ENCODE peak calls at places on chromosome 10, in six cellular contexts. One of them, this sample, is unnamed.
A peak's percentile ranks its signal among the peaks of the same experiment; 100 is the strongest.

GRCh38 chr10:61841338-61841875 is 60.1 kb upstream of the ARID5B start:
- ATAC-seq in HCT116: no peak
- ATAC-seq in right lobe of liver: no peak
- ATAC-seq in natural killer cell: no peak
- ATAC-seq in CD8-positive, alpha-beta T cell: no peak
- ATAC-seq in activated CD8-positive, alpha-beta memory T cell treated with anti-CD3 and anti-CD28 coated beads, Interleukin-2, amount 10 ng/mL, durations not matched to agents 7 days and 5 days: no peak
- ATAC-seq in this sample: no peak

GRCh38 chr10:20771053-20771452 is 126.1 kb downstream of the NEBL start:
- ATAC-seq in HCT116: no peak
- ATAC-seq in right lobe of liver: no peak
- ATAC-seq in natural killer cell: no peak
- ATAC-seq in CD8-positive, alpha-beta T cell: no peak
- ATAC-seq in activated CD8-positive, alpha-beta memory T cell treated with anti-CD3 and anti-CD28 coated beads, Interleukin-2, amount 10 ng/mL, durations not matched to agents 7 days and 5 days: no peak
- ATAC-seq in this sample: no peak

GRCh38 chr10:18094793-18095192 is 45.4 kb upstream of the CACNB2 start:
- ATAC-seq in HCT116: no peak
- ATAC-seq in right lobe of liver: no peak
- ATAC-seq in natural killer cell: no peak
- ATAC-seq in CD8-positive, alpha-beta T cell: no peak
- ATAC-seq in activated CD8-positive, alpha-beta memory T cell treated with anti-CD3 and anti-CD28 coated beads, Interleukin-2, amount 10 ng/mL, durations not matched to agents 7 days and 5 days: no peak
- ATAC-seq in this sample: no peak

GRCh38 chr10:99976886-99977391 is 32.8 kb downstream of the DNMBP start:
- ATAC-seq in HCT116: peak; percentile 82
- ATAC-seq in right lobe of liver: no peak
- ATAC-seq in natural killer cell: no peak
- ATAC-seq in CD8-positive, alpha-beta T cell: no peak
- ATAC-seq in activated CD8-positive, alpha-beta memory T cell treated with anti-CD3 and anti-CD28 coated beads, Interleukin-2, amount 10 ng/mL, durations not matched to agents 7 days and 5 days: no peak
- ATAC-seq in this sample: no peak

GRCh38 chr10:24825551-24825950 is 101.9 kb upstream of the ARHGAP21 start:
- ATAC-seq in HCT116: no peak
- ATAC-seq in right lobe of liver: no peak
- ATAC-seq in natural killer cell: no peak
- ATAC-seq in CD8-positive, alpha-beta T cell: peak; percentile 26
- ATAC-seq in activated CD8-positive, alpha-beta memory T cell treated with anti-CD3 and anti-CD28 coated beads, Interleukin-2, amount 10 ng/mL, durations not matched to agents 7 days and 5 days: no peak
- ATAC-seq in this sample: peak; percentile 17

GRCh38 chr10:61850376-61850775 is 51.1 kb upstream of the ARID5B start:
- ATAC-seq in HCT116: no peak
- ATAC-seq in right lobe of liver: no peak
- ATAC-seq in natural killer cell: no peak
- ATAC-seq in CD8-positive, alpha-beta T cell: no peak
- ATAC-seq in activated CD8-positive, alpha-beta memory T cell treated with anti-CD3 and anti-CD28 coated beads, Interleukin-2, amount 10 ng/mL, durations not matched to agents 7 days and 5 days: no peak
- ATAC-seq in this sample: no peak

GRCh38 chr10:7817984-7818294 is 366 bp upstream of the TAF3 start:
- ATAC-seq in HCT116: peak; percentile 42
- ATAC-seq in right lobe of liver: peak; percentile 21
- ATAC-seq in natural killer cell: no peak
- ATAC-seq in CD8-positive, alpha-beta T cell: peak; percentile 33
- ATAC-seq in activated CD8-positive, alpha-beta memory T cell treated with anti-CD3 and anti-CD28 coated beads, Interleukin-2, amount 10 ng/mL, durations not matched to agents 7 days and 5 days: no peak
- ATAC-seq in this sample: no peak

GRCh38 chr10:30812018-30812851 is 182.7 kb upstream of the LYZL2 start:
- ATAC-seq in HCT116: no peak
- ATAC-seq in right lobe of liver: peak; percentile 61
- ATAC-seq in natural killer cell: no peak
- ATAC-seq in CD8-positive, alpha-beta T cell: peak; percentile 52
- ATAC-seq in activated CD8-positive, alpha-beta memory T cell treated with anti-CD3 and anti-CD28 coated beads, Interleukin-2, amount 10 ng/mL, durations not matched to agents 7 days and 5 days: no peak
- ATAC-seq in this sample: peak; percentile 52

GRCh38 chr10:102775973-102776669 is 32.4 kb downstream of the WBP1L start:
- ATAC-seq in HCT116: no peak
- ATAC-seq in right lobe of liver: peak; percentile 65
- ATAC-seq in natural killer cell: peak; percentile 49
- ATAC-seq in CD8-positive, alpha-beta T cell: peak; percentile 81
- ATAC-seq in activated CD8-positive, alpha-beta memory T cell treated with anti-CD3 and anti-CD28 coated beads, Interleukin-2, amount 10 ng/mL, durations not matched to agents 7 days and 5 days: peak; percentile 9
- ATAC-seq in this sample: no peak

GRCh38 chr10:16770646-16771045 is 46.6 kb downstream of the RSU1 start:
- ATAC-seq in HCT116: no peak
- ATAC-seq in right lobe of liver: no peak
- ATAC-seq in natural killer cell: no peak
- ATAC-seq in CD8-positive, alpha-beta T cell: no peak
- ATAC-seq in activated CD8-positive, alpha-beta memory T cell treated with anti-CD3 and anti-CD28 coated beads, Interleukin-2, amount 10 ng/mL, durations not matched to agents 7 days and 5 days: no peak
- ATAC-seq in this sample: peak; percentile 87

GRCh38 chr10:47165168-47165710 is 134.8 kb upstream of the GDF10 start:
- ATAC-seq in HCT116: no peak
- ATAC-seq in right lobe of liver: peak; percentile 33
- ATAC-seq in natural killer cell: no peak
- ATAC-seq in CD8-positive, alpha-beta T cell: peak; percentile 43
- ATAC-seq in activated CD8-positive, alpha-beta memory T cell treated with anti-CD3 and anti-CD28 coated beads, Interleukin-2, amount 10 ng/mL, durations not matched to agents 7 days and 5 days: no peak
- ATAC-seq in this sample: peak; percentile 48

GRCh38 chr10:29968556-29968955 is 90.8 kb downstream of the JCAD start:
- ATAC-seq in HCT116: no peak
- ATAC-seq in right lobe of liver: no peak
- ATAC-seq in natural killer cell: no peak
- ATAC-seq in CD8-positive, alpha-beta T cell: no peak
- ATAC-seq in activated CD8-positive, alpha-beta memory T cell treated with anti-CD3 and anti-CD28 coated beads, Interleukin-2, amount 10 ng/mL, durations not matched to agents 7 days and 5 days: no peak
- ATAC-seq in this sample: no peak

GRCh38 chr10:13449296-13449695 is 79.5 kb downstream of the BEND7 start:
- ATAC-seq in HCT116: no peak
- ATAC-seq in right lobe of liver: no peak
- ATAC-seq in natural killer cell: no peak
- ATAC-seq in CD8-positive, alpha-beta T cell: no peak
- ATAC-seq in activated CD8-positive, alpha-beta memory T cell treated with anti-CD3 and anti-CD28 coated beads, Interleukin-2, amount 10 ng/mL, durations not matched to agents 7 days and 5 days: no peak
- ATAC-seq in this sample: no peak

GRCh38 chr10:24642921-24643678 is 80.6 kb downstream of the ARHGAP21 start:
- ATAC-seq in HCT116: peak; percentile 91
- ATAC-seq in right lobe of liver: peak; percentile 99
- ATAC-seq in natural killer cell: peak; percentile 78
- ATAC-seq in CD8-positive, alpha-beta T cell: peak; percentile 92
- ATAC-seq in activated CD8-positive, alpha-beta memory T cell treated with anti-CD3 and anti-CD28 coated beads, Interleukin-2, amount 10 ng/mL, durations not matched to agents 7 days and 5 days: peak; percentile 82
- ATAC-seq in this sample: peak; percentile 76

GRCh38 chr10:24680647-24681475 is 42.8 kb downstream of the ARHGAP21 start:
- ATAC-seq in HCT116: no peak
- ATAC-seq in right lobe of liver: no peak
- ATAC-seq in natural killer cell: no peak
- ATAC-seq in CD8-positive, alpha-beta T cell: no peak
- ATAC-seq in activated CD8-positive, alpha-beta memory T cell treated with anti-CD3 and anti-CD28 coated beads, Interleukin-2, amount 10 ng/mL, durations not matched to agents 7 days and 5 days: no peak
- ATAC-seq in this sample: no peak

GRCh38 chr10:114429581-114430335 is 25.5 kb upstream of the AFAP1L2 start:
- ATAC-seq in HCT116: peak; percentile 32
- ATAC-seq in right lobe of liver: no peak
- ATAC-seq in natural killer cell: no peak
- ATAC-seq in CD8-positive, alpha-beta T cell: no peak
- ATAC-seq in activated CD8-positive, alpha-beta memory T cell treated with anti-CD3 and anti-CD28 coated beads, Interleukin-2, amount 10 ng/mL, durations not matched to agents 7 days and 5 days: no peak
- ATAC-seq in this sample: no peak

GRCh38 chr10:17675638-17676037 is 31.7 kb downstream of the STAM start:
- ATAC-seq in HCT116: no peak
- ATAC-seq in right lobe of liver: no peak
- ATAC-seq in natural killer cell: no peak
- ATAC-seq in CD8-positive, alpha-beta T cell: no peak
- ATAC-seq in activated CD8-positive, alpha-beta memory T cell treated with anti-CD3 and anti-CD28 coated beads, Interleukin-2, amount 10 ng/mL, durations not matched to agents 7 days and 5 days: no peak
- ATAC-seq in this sample: peak; percentile 21

This sample was measured in activated T-helper 17 cell treated with anti-CD3 and anti-CD28 coated beads, Interleukin-2, amount 50 U/mL, for 72 hours.